ENCODE peak calls at places on chromosomes 7 and 10, in five cellular contexts. I, R, Q, K and F are unnamed samples.

GRCh38 chr7:57646901-57647246 is 196.9 kb downstream of the ZNF716 start:
- DNase-seq in I (no peak), R (no peak), Q (no peak), K (no peak), F (no peak)

GRCh38 chr7:87858427-87859100 is 17.6 kb downstream of the SLC25A40 start:
- DNase-seq in I (no peak), R (no peak), Q (no peak), K (no peak), F (no peak)

GRCh38 chr7:41508755-41509154 is 194.1 kb downstream of the INHBA start:
- DNase-seq in I (no peak), R (no peak), Q (no peak), K (peak; percentile 83), F (no peak)

GRCh38 chr7:8133955-8134733 is 127.8 kb downstream of the ICA1 start:
- DNase-seq in I (no peak), R (no peak), Q (no peak), K (no peak), F (peak; percentile 50)

GRCh38 chr7:64098-64521 is 128.3 kb upstream of the FAM20C start:
- DNase-seq in I (peak; percentile 64), R (no peak), Q (peak; percentile 70), K (peak; percentile 68), F (peak; percentile 73)

GRCh38 chr7:119254741-119255140 is 1018.2 kb upstream of the KCND2 start:
- DNase-seq in I (peak; percentile 2), R (no peak), Q (no peak), K (peak; percentile 15), F (peak; percentile 10)

GRCh38 chr10:75180592-75180991 is 30.0 kb upstream of the VDAC2 start:
- DNase-seq in I (no peak), R (no peak), Q (no peak), K (peak; percentile 75), F (peak; percentile 5)

GRCh38 chr7:2190531-2190930 is 42.2 kb downstream of the MAD1L1 start:
- DNase-seq in I (no peak), R (no peak), Q (no peak), K (no peak), F (peak; percentile 62)

GRCh38 chr10:80473096-80473657 is 19.1 kb downstream of the TSPAN14 start:
- DNase-seq in I (no peak), R (no peak), Q (no peak), K (no peak), F (no peak)
- TF ChIP-seq CTCF in I (no peak), R (no peak), Q (no peak), K (no peak), F (no peak)

GRCh38 chr7:22853674-22854157 is 31.1 kb upstream of the TOMM7 start:
- DNase-seq in I (no peak), R (no peak), Q (no peak), K (peak; percentile 38), F (no peak)
- TF ChIP-seq CTCF in I (peak; percentile 29), R (peak; percentile 89), Q (peak; percentile 33), K (no peak), F (peak; percentile 42)

DNA sequence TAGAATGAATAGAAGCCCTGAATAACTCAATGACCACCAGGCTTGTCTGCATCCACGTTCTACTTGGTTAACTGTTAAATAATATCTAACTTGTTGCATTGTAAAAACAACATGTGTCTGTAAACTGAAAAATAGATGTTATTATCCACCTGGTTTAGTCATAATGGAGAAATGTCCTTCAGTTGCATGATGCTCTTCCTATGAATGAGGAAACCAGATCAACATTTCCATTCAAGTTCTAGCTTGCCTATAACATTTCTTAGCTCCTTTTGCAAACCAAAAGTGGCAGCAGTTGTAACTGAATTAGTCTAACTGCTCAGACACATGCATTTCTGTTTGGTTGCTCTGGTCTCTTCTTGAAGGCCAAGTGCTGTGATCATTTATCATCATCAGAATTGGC is 62.9 kb upstream of the BET1 start:
- DNase-seq in I (no peak), R (no peak), Q (no peak), K (no peak), F (no peak)
- TF ChIP-seq CTCF in I (no peak), R (no peak), Q (no peak), K (no peak), F (no peak)

DNA sequence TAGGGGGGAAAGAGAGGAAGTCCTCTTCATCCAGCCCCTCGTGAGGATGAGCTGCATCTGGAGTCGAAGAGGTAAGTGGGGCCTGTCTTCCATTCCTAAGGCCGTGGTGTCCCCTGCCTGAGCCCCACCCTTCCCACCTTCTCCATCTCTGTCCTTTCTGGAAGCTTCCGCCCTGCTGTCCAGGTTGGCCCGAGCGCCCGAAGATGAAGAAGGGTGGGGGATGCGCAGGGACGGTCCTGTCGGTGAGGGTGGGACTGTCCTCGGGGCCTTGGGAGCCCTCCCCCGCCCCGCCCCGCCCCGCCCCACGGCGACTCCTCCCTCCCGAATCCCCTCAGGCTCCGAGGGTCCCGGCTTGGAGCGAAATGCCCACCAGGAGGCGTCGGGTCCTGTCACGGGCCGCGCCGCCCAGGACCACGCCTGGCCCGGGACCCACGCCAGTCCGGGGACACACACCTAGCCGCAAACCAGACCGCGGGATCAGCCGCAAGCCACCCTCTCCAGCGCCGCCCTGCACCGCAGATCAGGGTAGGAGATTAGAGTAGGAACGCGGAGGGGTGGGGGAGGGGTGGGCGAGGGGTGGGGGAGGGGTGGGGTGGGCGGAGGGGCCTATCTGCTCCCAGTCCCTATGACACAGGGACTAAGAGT is 15.3 kb downstream of the GPRIN2 start:
- DNase-seq in I (no peak), R (peak; percentile 81), Q (no peak), K (no peak), F (no peak)
- TF ChIP-seq CTCF in I (no peak), R (peak; percentile 79), Q (peak; percentile 36), K (peak; percentile 13), F (peak; percentile 25)

GRCh38 chr7:130732980-130733865 is 784 bp downstream of the KLF14 start:
- DNase-seq in I (no peak), R (peak; percentile 73), Q (no peak), K (peak; percentile 9), F (no peak)
- TF ChIP-seq CTCF in I (no peak), R (peak; percentile 27), Q (no peak), K (no peak), F (no peak)